ENCODE peak calls at places on chromosome 21, in ten cellular contexts. F is NCI-H524 treated with DMSO at 0.1 percent for 48 hours, L is hippocampal formation, W is NCI-H1105, B is cardiac muscle cell, V is left lung, U is T follicular helper cell, Z is ecto neural progenitor cell, I is lower leg skin, X is T47D. Y is an unnamed sample.

GRCh38 chr21:38768385-38769071 is 37.2 kb upstream of the ETS2 start:
- DNase-seq in F (no peak), L (no peak), W (no peak), B (peak; percentile 79), V (no peak), U (no peak), Z (no peak), I (no peak), X (no peak), Y (peak; percentile 25)

GRCh38 chr21:25062061-25062460 is 545.2 kb downstream of the MRPL39 start:
- DNase-seq in F (no peak), L (no peak), W (no peak), B (no peak), V (no peak), U (no peak), Z (no peak), I (no peak), X (no peak), Y (no peak)

GRCh38 chr21:22880573-22880972 is 1882.4 kb downstream of the NCAM2 start:
- DNase-seq in F (no peak), L (no peak), W (no peak), B (no peak), V (no peak), U (no peak), Z (no peak), I (no peak), X (no peak), Y (no peak)

GRCh38 chr21:42321845-42322244 is 6.6 kb upstream of the TFF3 start:
- DNase-seq in F (no peak), L (no peak), W (no peak), B (no peak), V (no peak), U (no peak), Z (no peak), I (no peak), X (no peak), Y (no peak)

GRCh38 chr21:45982256-45982757 is 737 bp downstream of the COL6A1 start:
- DNase-seq in F (no peak), L (no peak), W (no peak), B (peak; percentile 25), V (peak; percentile 35), U (no peak), Z (peak; percentile 71), I (no peak), X (no peak), Y (no peak)

GRCh38 chr21:45635271-45636151 is 8.0 kb upstream of the PCBP3 start:
- DNase-seq in F (no peak), L (no peak), W (no peak), B (no peak), V (no peak), U (no peak), Z (no peak), I (no peak), X (no peak), Y (no peak)

GRCh38 chr21:30349572-30349971 is 1.2 kb upstream of the KRTAP23-1 start:
- DNase-seq in F (no peak), L (no peak), W (no peak), B (no peak), V (no peak), U (no peak), Z (no peak), I (no peak), X (no peak), Y (no peak)

GRCh38 chr21:34335316-34335715 is 28.5 kb upstream of the KCNE2 start:
- DNase-seq in F (no peak), L (no peak), W (no peak), B (no peak), V (no peak), U (no peak), Z (no peak), I (peak; percentile 59), X (no peak), Y (no peak)

GRCh38 chr21:41425954-41426655 is at the start of gene MX1:
- DNase-seq in F (no peak), L (peak; percentile 22), W (no peak), B (peak; percentile 61), V (peak; percentile 84), U (peak; percentile 81), Z (peak; percentile 51), I (no peak), X (peak; percentile 64), Y (peak; percentile 84)

GRCh38 chr21:31310750-31311149 is 33.3 kb downstream of the TIAM1 start:
- DNase-seq in F (no peak), L (no peak), W (peak; percentile 89), B (no peak), V (no peak), U (no peak), Z (no peak), I (peak; percentile 26), X (no peak), Y (no peak)

GRCh38 chr21:36321325-36322082 is 1.5 kb downstream of the MORC3 start:
- DNase-seq in F (no peak), L (peak; percentile 23), W (peak; percentile 16), B (peak; percentile 18), V (no peak), U (no peak), Z (peak; percentile 51), I (no peak), X (no peak), Y (no peak)

GRCh38 chr21:35226302-35226701 is 177.2 kb upstream of the RUNX1 start:
- DNase-seq in F (no peak), L (no peak), W (no peak), B (no peak), V (no peak), U (no peak), Z (peak; percentile 56), I (no peak), X (peak; percentile 4), Y (no peak)